ENCODE peak calls at places on chromosomes 1 and 21, in ten cellular contexts. S is CD4-positive, alpha-beta T cell; W is substantia nigra; D is left ventricle myocardium superior; T is fibroblast of lung; O is astrocyte; Z is fibroblast of pulmonary artery; H is lung; I is tibial artery; V is NCI-H510A treated with DMSO at 0.1 percent for 48 hours. X is an unnamed sample.

GRCh38 chr1:213418268-213419068 is 367.4 kb downstream of the RPS6KC1 start:
- DNase-seq in H (no peak), Z (no peak), S (no peak), V (no peak), O (no peak), W (no peak), I (no peak), T (no peak), D (no peak), X (no peak)

GRCh38 chr1:25642710-25643109 is 26.1 kb downstream of the MAN1C1 start:
- DNase-seq in O (peak), S (peak), H (no peak), V (no peak), T (peak), Z (peak), W (no peak), I (no peak), D (no peak), X (peak)

GRCh38 chr1:22739648-22740385 is 29.2 kb downstream of the EPHB2 start:
- DNase-seq in H (no peak), O (peak), T (peak), Z (peak), I (peak), S (no peak), V (no peak), D (peak), W (no peak), X (no peak)

GRCh38 chr1:225458222-225458631 is 30.4 kb upstream of the LBR start:
- DNase-seq in I (peak), D (no peak), O (peak), T (peak), W (no peak), H (no peak), Z (peak), V (no peak), S (no peak), X (no peak)

GRCh38 chr1:244049969-244050834 is 881 bp upstream of the ZBTB18 start:
- DNase-seq in Z (no peak), O (no peak), W (no peak), I (no peak), H (no peak), T (no peak), D (no peak), S (no peak), V (peak), X (no peak)

GRCh38 chr1:18805925-18806849 is 53.3 kb downstream of the TAS1R2 start:
- DNase-seq in V (no peak), O (no peak), W (no peak), T (peak), H (no peak), Z (no peak), I (no peak), D (no peak), S (no peak), X (no peak)

GRCh38 chr1:108852541-108852940 is 4.4 kb downstream of the AKNAD1 start:
- DNase-seq in I (no peak), T (no peak), H (no peak), S (no peak), W (no peak), O (no peak), D (no peak), Z (no peak), V (no peak), X (no peak)

GRCh38 chr1:6399294-6399693 is 5.7 kb upstream of the ACOT7 start:
- DNase-seq in W (no peak), Z (no peak), H (no peak), V (no peak), D (no peak), I (no peak), S (no peak), O (no peak), T (no peak), X (no peak)

GRCh38 chr1:52239708-52240001 is 97.8 kb downstream of the ZFYVE9 start:
- DNase-seq in S (no peak), W (no peak), O (no peak), Z (no peak), V (no peak), H (no peak), D (no peak), I (no peak), T (no peak), X (no peak)

GRCh38 chr21:30769724-30770431 is 14.7 kb upstream of the KRTAP21-1 start:
- DNase-seq in W (no peak), V (no peak), Z (no peak), T (no peak), S (no peak), O (no peak), H (no peak), D (no peak), I (no peak), X (no peak)

GRCh38 chr1:227059076-227059475 is 119.0 kb downstream of the COQ8A start:
- DNase-seq in V (peak), D (no peak), H (no peak), W (no peak), T (no peak), Z (no peak), S (no peak), O (no peak), I (no peak), X (no peak)

GRCh38 chr1:27574871-27575831 is 28.8 kb downstream of the AHDC1 start:
- DNase-seq in H (peak), Z (peak), T (peak), I (peak), D (peak), O (peak), W (no peak), V (peak), S (no peak), X (no peak)

GRCh38 chr1:53619811-53620619 is 118.9 kb downstream of the GLIS1 start:
- DNase-seq in O (peak), D (no peak), T (peak), V (no peak), W (no peak), I (peak), S (no peak), Z (peak), H (no peak), X (no peak)

GRCh38 chr1:26697978-26698849 is 2.4 kb downstream of the ARID1A start:
- DNase-seq in T (peak), W (no peak), H (no peak), Z (peak), I (no peak), V (peak), O (peak), S (no peak), D (peak), X (peak)

GRCh38 chr1:228842094-228842775 is 107.0 kb downstream of the RHOU start:
- DNase-seq in T (peak), W (no peak), D (peak), S (no peak), V (no peak), I (peak), H (peak), O (peak), Z (peak), X (no peak)

GRCh38 chr21:41631564-41632461 is 123.9 kb upstream of the TMPRSS2 start:
- DNase-seq in H (peak), V (peak), S (no peak), O (peak), Z (peak), W (no peak), D (no peak), T (peak), I (no peak), X (no peak)

GRCh38 chr1:105485207-105485606 is 1571.3 kb upstream of the PRMT6 start:
- DNase-seq in W (no peak), V (no peak), O (peak), Z (peak), S (no peak), I (no peak), H (no peak), D (no peak), T (peak), X (no peak)

GRCh38 chr1:5514519-5515183 is 477.6 kb downstream of the NPHP4 start:
- DNase-seq in V (peak), H (peak), I (no peak), Z (peak), S (peak), W (no peak), D (peak), O (no peak), T (peak), X (peak)

GRCh38 chr1:85406887-85407593 is 57.9 kb downstream of the DDAH1 start:
- DNase-seq in I (no peak), D (no peak), V (no peak), W (no peak), T (peak), H (peak), O (peak), S (no peak), Z (peak), X (no peak)

GRCh38 chr21:44874497-44875331 is 1.2 kb upstream of the PTTG1IP start:
- DNase-seq in W (no peak), D (peak), Z (peak), I (peak), T (no peak), O (no peak), S (no peak), V (no peak), H (peak), X (peak)

GRCh38 chr1:41726899-41727748 is 191.6 kb downstream of the HIVEP3 start:
- DNase-seq in V (no peak), Z (no peak), W (peak), D (peak), O (no peak), S (no peak), H (peak), T (no peak), I (peak), X (no peak)

GRCh38 chr1:71351438-71351837 is 270.6 kb upstream of the ZRANB2 start:
- DNase-seq in S (no peak), O (peak), W (no peak), I (no peak), T (peak), Z (peak), D (no peak), H (no peak), V (no peak), X (no peak)

GRCh38 chr1:33823830-33824229 is 40.0 kb upstream of the HMGB4 start:
- DNase-seq in T (no peak), S (no peak), H (peak), V (no peak), D (no peak), Z (no peak), O (no peak), W (no peak), I (no peak), X (no peak)

GRCh38 chr1:204181116-204181515 is 15.0 kb upstream of the REN start:
- DNase-seq in I (no peak), T (no peak), O (no peak), S (no peak), Z (no peak), D (no peak), V (no peak), H (no peak), W (no peak), X (no peak)

GRCh38 chr1:11825131-11825530 is 19.1 kb downstream of the CLCN6 start:
- DNase-seq in O (no peak), S (no peak), W (no peak), Z (no peak), H (no peak), V (no peak), T (no peak), I (no peak), D (no peak), X (no peak)

GRCh38 chr1:218553197-218553596 is 208.1 kb downstream of the TGFB2 start:
- DNase-seq in O (no peak), V (no peak), T (no peak), S (no peak), I (no peak), W (no peak), D (no peak), H (no peak), Z (no peak), X (no peak)

GRCh38 chr21:15309721-15310120 is 244.9 kb upstream of the NRIP1 start:
- DNase-seq in T (peak), O (no peak), D (peak), W (no peak), Z (peak), H (no peak), S (no peak), I (peak), V (no peak), X (no peak)

GRCh38 chr1:9242338-9242969 is 7.9 kb downstream of the H6PD start:
- DNase-seq in S (no peak), H (peak), D (peak), W (peak), T (no peak), O (no peak), V (peak), I (peak), Z (peak), X (no peak)

GRCh38 chr1:12204140-12204539 is 25.7 kb upstream of the VPS13D start:
- DNase-seq in V (no peak), Z (no peak), S (no peak), I (no peak), O (no peak), H (no peak), D (no peak), W (no peak), T (no peak), X (no peak)

GRCh38 chr1:28416509-28417194 is 47.1 kb downstream of the PHACTR4 start:
- DNase-seq in I (no peak), H (no peak), O (no peak), D (no peak), T (peak), Z (no peak), S (no peak), V (no peak), W (no peak), X (no peak)

GRCh38 chr1:34549199-34549598 is 205.6 kb upstream of the GJB5 start:
- DNase-seq in O (no peak), I (no peak), S (no peak), V (no peak), W (no peak), Z (no peak), T (no peak), H (no peak), D (no peak), X (no peak)

GRCh38 chr1:44524655-44525530 is 119.8 kb downstream of the RNF220 start:
- DNase-seq in O (no peak), Z (no peak), W (no peak), S (no peak), I (no peak), D (no peak), H (no peak), V (no peak), T (no peak), X (no peak)

GRCh38 chr1:92575123-92575522 is 88.4 kb upstream of the GFI1 start:
- DNase-seq in W (no peak), D (no peak), I (no peak), H (no peak), O (no peak), Z (no peak), S (no peak), V (no peak), T (no peak), X (no peak)

X was measured in T-helper 22 cell.